ENCODE peak calls at places on chromosomes 13 and 19, in nine cellular contexts. F is astrocyte, B is pancreas, A is cardiac muscle cell, Q is body of pancreas, X is coronary artery, W is tibial nerve, I is GM23338, S is lung. O is an unnamed sample.

GRCh38 chr13:91136806-91137205 is 210.7 kb upstream of the MIR17HG start:
- DNase-seq in I (no peak), Q (no peak), W (no peak), X (no peak), F (no peak), S (no peak), B (no peak), A (no peak), O (no peak)

GRCh38 chr13:75468098-75468497 is 13.9 kb downstream of the TBC1D4 start:
- DNase-seq in A (peak), S (no peak), Q (no peak), F (peak), X (no peak), W (no peak), B (no peak), I (no peak), O (no peak)

GRCh38 chr13:50038266-50038665 is 23.0 kb downstream of the KCNRG start:
- DNase-seq in I (no peak), W (no peak), Q (no peak), S (no peak), X (no peak), B (no peak), F (no peak), A (no peak), O (no peak)

GRCh38 chr19:53537523-53538377 is at the start of gene ZNF331:
- DNase-seq in B (peak), X (peak), A (peak), I (peak), F (peak), S (peak), W (peak), Q (peak), O (peak)

GRCh38 chr13:41696163-41697003 is 239.0 kb downstream of the RGCC start:
- DNase-seq in X (no peak), A (peak), S (no peak), B (no peak), Q (no peak), I (peak), W (no peak), F (peak), O (no peak)

GRCh38 chr13:74280093-74280794 is 146.0 kb upstream of the KLF12 start:
- DNase-seq in X (no peak), A (no peak), I (no peak), S (no peak), Q (no peak), F (no peak), W (no peak), B (no peak), O (no peak)

GRCh38 chr19:17754634-17755532 is 3.6 kb downstream of the FCHO1 start:
- DNase-seq in Q (no peak), I (no peak), W (no peak), S (no peak), B (no peak), F (no peak), A (no peak), X (no peak), O (no peak)

GRCh38 chr13:25840261-25840660 is 211.6 kb downstream of the SHISA2 start:
- DNase-seq in X (no peak), I (no peak), F (no peak), S (no peak), Q (no peak), A (no peak), W (no peak), B (no peak), O (no peak)

GRCh38 chr13:109684084-109684835 is 102.1 kb downstream of the IRS2 start:
- DNase-seq in S (no peak), I (no peak), A (no peak), X (no peak), F (no peak), Q (peak), W (no peak), B (no peak), O (no peak)

DNA sequence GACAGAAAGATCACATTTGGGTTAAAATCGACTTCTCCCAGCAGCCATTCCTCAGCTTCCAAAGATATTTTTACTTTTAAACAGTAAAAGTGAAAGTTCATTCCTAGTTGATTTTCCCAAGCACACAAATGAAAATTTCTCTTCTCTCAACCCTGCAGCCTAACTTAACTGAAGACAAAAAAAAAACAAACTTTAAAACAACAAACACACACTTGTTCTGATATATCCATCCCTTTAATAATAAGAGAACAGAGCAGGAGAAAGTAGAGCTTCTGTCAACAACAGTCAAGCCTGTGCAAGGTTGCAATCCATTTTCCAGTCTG is 72.9 kb downstream of the STK24 start:
- DNase-seq in A (no peak), S (no peak), I (no peak), F (no peak), Q (no peak), B (no peak), X (no peak), W (no peak), O (no peak)
- H3K27ac ChIP-seq in A (peak), S (peak), I (no peak), F (no peak), Q (peak), B (no peak), X (peak), W (no peak), O (no peak)

DNA sequence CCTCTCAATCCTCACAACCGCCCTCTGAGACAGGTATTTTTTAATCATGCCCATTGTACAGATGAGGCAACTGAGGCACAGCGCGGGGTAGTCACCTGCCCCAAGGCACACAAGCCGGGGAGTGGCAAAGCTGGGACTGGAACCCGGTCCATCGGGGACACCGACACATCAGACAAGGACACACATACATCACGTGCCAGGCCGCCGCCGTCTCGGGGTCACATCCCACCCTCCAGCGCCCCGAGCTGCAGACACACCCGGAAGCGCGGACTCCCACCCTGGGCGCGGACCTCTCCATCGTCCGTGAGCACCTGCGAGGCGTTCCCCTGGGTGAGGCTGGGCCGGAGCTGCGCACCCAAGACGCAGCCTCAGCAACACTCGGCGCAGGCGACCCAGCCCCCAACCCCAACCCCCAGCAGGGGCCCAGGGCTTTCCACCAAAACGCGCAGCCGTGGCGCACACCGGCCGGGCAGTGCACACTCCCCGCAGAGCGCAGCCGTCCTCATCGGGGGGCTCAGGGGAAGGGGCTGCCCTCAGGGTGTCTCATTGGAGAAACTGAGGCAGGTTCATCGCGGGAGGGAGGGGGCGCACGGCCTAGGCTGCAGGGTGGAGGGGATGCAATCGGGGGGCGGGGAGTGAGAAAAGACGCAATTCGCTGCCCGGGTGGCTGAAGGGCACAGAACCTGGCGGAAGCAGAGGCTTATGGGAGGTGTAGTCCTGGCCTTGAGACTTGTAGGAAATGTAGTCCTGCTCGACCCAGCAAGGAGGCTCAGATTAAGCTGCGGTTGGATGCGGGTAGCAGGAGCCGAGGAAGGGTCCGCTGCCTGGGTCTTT is 1.9 kb upstream of the LMTK3 start:
- DNase-seq in S (peak), Q (peak), X (no peak), F (peak), W (peak), I (peak), A (peak), B (peak), O (peak)
- H3K4me3 ChIP-seq in S (peak), Q (peak), X (peak), F (peak), W (peak), I (peak), A (peak), B (peak), O (peak)

DNA sequence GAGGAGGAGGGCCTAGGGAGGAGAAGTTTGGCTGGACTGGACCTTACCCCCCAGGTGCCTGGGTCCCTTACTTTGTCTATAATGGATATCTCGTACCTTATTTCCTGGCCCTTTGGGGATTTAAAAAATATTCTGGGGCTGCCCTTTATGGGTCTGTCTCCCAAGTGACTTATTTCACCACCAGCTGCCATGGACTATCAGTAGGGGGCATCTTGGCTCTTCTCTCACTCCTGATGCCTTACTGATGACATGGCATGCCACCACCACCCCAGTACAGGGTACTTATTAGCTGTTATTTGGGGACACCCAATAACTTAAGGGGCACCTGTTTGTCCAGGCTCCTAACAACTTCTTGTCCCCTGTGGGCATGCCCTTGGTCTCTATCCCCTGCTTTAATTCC is 38.0 kb downstream of the NFIX start:
- DNase-seq in W (no peak), I (no peak), F (no peak), X (no peak), S (no peak), Q (no peak), A (no peak), B (no peak), O (peak)
- TF ChIP-seq CTCF in W (peak), I (peak), F (no peak), X (no peak), S (no peak), Q (no peak), A (peak), B (no peak), O (peak)

DNA sequence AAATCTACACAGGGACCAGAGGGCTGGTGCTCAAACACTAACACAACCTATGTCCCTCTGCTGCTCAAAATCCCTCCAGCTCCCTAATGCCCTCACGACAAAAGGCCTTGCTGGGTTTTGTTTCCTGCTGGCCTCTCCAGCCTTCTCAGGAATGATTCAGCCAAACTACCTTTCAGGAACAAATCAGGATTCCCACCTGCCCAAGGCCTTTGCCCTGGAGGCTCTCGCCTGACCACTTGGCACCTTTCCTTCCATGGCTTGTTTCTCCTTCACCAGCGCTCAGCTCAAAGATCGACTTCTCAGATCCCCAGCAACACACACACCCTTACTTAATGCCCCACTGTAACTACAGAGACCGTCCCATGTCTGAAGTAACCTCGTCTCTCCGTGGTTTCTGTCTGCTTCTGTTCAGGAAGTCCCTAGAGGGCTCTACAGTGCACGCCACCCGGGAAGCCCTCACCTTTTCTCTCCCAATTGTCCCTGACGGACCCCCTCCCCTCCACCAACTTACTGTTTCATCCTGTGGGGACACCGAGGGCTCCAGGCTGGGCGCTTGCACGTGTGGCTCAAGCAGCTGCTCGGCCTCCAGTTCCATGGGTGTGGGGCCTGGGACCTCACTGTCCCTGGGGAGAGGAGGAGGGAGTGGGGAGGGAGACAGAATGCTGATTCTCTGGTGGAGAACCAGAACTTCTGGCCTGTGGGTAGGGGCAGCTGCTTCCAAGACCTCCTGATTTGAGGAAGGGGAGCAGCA is 3.3 kb upstream of the SIX5 start:
- DNase-seq in F (no peak), A (no peak), Q (peak), X (no peak), B (peak), W (no peak), S (no peak), I (no peak), O (no peak)
- H3K27ac ChIP-seq in F (no peak), A (peak), Q (peak), X (peak), B (peak), W (peak), S (no peak), I (no peak), O (no peak)

GRCh38 chr19:1000591-1001537 is 645 bp downstream of the GRIN3B start:
- DNase-seq in F (no peak), S (no peak), X (no peak), Q (no peak), A (no peak), W (no peak), I (peak), B (peak), O (no peak)

GRCh38 chr19:1002600-1002999 is 2.4 kb downstream of the GRIN3B start:
- DNase-seq in Q (no peak), S (no peak), A (no peak), I (no peak), F (no peak), W (no peak), B (peak), X (no peak), O (no peak)

GRCh38 chr19:1003283-1003682 is 3.1 kb downstream of the GRIN3B start:
- DNase-seq in F (no peak), S (no peak), A (no peak), Q (no peak), W (no peak), I (no peak), B (peak), X (no peak), O (no peak)

GRCh38 chr19:1000095-1000494 is at the start of gene GRIN3B:
- DNase-seq in F (no peak), Q (peak), I (peak), S (peak), X (no peak), A (peak), B (peak), W (no peak), O (no peak)

DNA sequence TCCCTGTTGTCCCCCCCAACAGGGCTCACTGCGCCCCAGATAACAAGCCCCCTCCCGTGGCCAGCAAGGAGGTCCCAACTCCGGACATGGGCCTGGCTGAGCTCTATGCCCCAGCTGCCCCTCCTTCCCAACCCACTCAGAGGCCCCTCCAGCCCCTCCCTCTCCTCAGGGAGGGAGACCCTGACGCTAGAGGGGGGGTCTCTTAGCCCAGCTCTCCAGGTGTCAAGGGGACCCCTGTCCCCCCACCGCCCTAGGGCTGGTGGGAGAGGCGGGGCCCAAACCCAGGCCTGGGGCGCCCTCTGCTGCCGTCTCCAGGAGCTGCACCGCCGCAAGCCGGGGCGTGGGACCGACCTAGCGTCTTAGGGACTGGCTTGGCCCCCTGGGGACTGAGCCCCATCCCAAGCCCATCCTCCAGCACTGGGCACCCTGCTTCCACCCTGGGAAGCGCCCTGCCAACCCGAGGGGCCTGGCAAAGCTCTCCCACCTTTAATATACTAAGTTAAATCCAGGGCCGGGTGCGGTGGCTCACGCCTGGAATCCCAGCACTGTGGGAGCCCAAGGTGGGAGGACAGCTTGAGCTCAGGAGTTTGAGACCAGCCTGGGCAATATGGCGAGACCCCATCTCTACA is 1.4 kb downstream of the GRIN3B start:
- DNase-seq in I (peak), Q (no peak), S (peak), F (no peak), X (no peak), B (peak), A (peak), W (no peak), O (no peak)
- H3K4me3 ChIP-seq in I (peak), Q (no peak), S (no peak), F (no peak), X (peak), B (no peak), A (no peak), W (no peak), O (no peak)

GRCh38 chr19:10854350-10855089 is 6.3 kb downstream of the C19orf38 start:
- DNase-seq in B (no peak), X (no peak), Q (no peak), W (no peak), F (no peak), A (no peak), I (no peak), S (no peak), O (no peak)

GRCh38 chr19:10850631-10851030 is 2.4 kb downstream of the C19orf38 start:
- DNase-seq in S (no peak), X (no peak), B (no peak), A (no peak), Q (no peak), W (no peak), I (no peak), F (no peak), O (no peak)

GRCh38 chr19:10855879-10856522 is 7.8 kb downstream of the C19orf38 start:
- DNase-seq in X (no peak), B (no peak), F (no peak), Q (no peak), I (peak), W (no peak), A (peak), S (no peak), O (no peak)

GRCh38 chr19:10852098-10852800 is 4.0 kb downstream of the C19orf38 start:
- DNase-seq in F (peak), Q (no peak), A (peak), X (no peak), B (peak), S (no peak), I (no peak), W (no peak), O (no peak)

DNA sequence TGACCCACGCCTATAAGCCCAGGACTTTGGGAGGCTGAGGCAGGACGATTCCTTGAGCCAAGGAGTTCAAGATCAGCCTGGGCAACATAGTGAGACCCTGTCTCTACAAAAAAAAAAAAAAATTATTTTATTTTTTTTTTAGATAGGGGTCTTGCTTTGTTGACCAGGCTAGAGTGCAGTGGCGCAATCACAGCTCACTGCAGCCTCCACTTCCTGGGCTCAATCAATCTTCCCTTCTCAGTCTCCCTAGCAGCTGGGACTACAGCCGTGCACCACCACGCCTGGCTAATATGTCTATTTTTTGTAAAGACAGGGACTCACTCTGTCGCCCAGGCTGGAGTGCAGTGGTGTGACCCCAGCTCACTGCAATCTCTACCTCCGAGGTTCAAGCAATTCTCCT is 4.7 kb downstream of the C19orf38 start:
- DNase-seq in X (no peak), Q (no peak), A (no peak), F (no peak), I (no peak), W (no peak), B (no peak), S (no peak), O (no peak)
- TF ChIP-seq CTCF in X (no peak), Q (no peak), A (no peak), F (no peak), I (no peak), W (no peak), B (no peak), S (no peak), O (no peak)

O was measured in dorsolateral prefrontal cortex.